ENCODE peak calls at places on chromosome 18, in nine cellular contexts. U is sigmoid colon, G is right lobe of liver, M is cardiac muscle cell, O is upper lobe of right lung, V is pancreas, T is neural progenitor cell, R is GM23248, I is astrocyte. X is an unnamed sample. For H3K4me1, the result is how much of the 10 kb centered on the place peaks cover.

GRCh38 chr18:58222439-58223125 is 178.6 kb downstream of the NEDD4L start:
- DNase-seq in U (no peak), G (no peak), M (no peak), O (no peak), V (no peak), T (no peak), R (peak), I (peak), X (no peak)

GRCh38 chr18:61754039-61754583 is 138.7 kb downstream of the RNF152 start:
- DNase-seq in U (no peak), G (no peak), M (peak), O (no peak), V (no peak), T (no peak), R (no peak), I (no peak), X (no peak)

GRCh38 chr18:70124139-70124538 is 81.3 kb downstream of the RTTN start:
- DNase-seq in U (no peak), G (no peak), M (no peak), O (no peak), V (no peak), T (no peak), R (no peak), I (no peak), X (no peak)

GRCh38 chr18:8351173-8351572 is 258.1 kb upstream of the RAB12 start:
- DNase-seq in U (no peak), G (no peak), M (no peak), O (no peak), V (no peak), T (no peak), R (peak), I (no peak), X (no peak)

GRCh38 chr18:8705280-8705940 is at the start of gene MTCL1:
- DNase-seq in U (peak), G (peak), M (peak), O (peak), V (peak), T (peak), R (peak), I (peak), X (peak)

GRCh38 chr18:63440219-63440618 is 17.9 kb upstream of the VPS4B start:
- DNase-seq in U (peak), G (no peak), M (no peak), O (no peak), V (no peak), T (no peak), R (peak), I (no peak), X (no peak)

GRCh38 chr18:63528863-63529492 is 13.2 kb upstream of the SERPINB12 start:
- DNase-seq in U (no peak), G (no peak), M (no peak), O (no peak), V (no peak), T (no peak), R (no peak), I (no peak), X (no peak)

GRCh38 chr18:8020133-8020846 is 453.2 kb downstream of the PTPRM start:
- DNase-seq in U (no peak), G (no peak), M (no peak), O (no peak), V (no peak), T (no peak), R (no peak), I (peak), X (no peak)

GRCh38 chr18:70299393-70299792 is 10.5 kb downstream of the SOCS6 start:
- DNase-seq in U (no peak), G (no peak), M (no peak), O (no peak), V (no peak), T (peak), R (no peak), I (no peak), X (no peak)

GRCh38 chr18:21393986-21394385 is 152.0 kb downstream of the GREB1L start:
- DNase-seq in U (no peak), G (no peak), M (no peak), O (no peak), V (no peak), T (no peak), R (no peak), I (no peak), X (no peak)

GRCh38 chr18:54224379-54225014 is at the start of gene MBD2:
- DNase-seq in U (peak), G (peak), M (peak), O (peak), V (peak), T (peak), R (peak), I (peak), X (peak)

GRCh38 chr18:13216092-13216582 is 2.4 kb upstream of the LDLRAD4 start:
- DNase-seq in U (peak), G (peak), M (peak), O (peak), V (peak), T (peak), R (peak), I (peak), X (peak)

GRCh38 chr18:30093376-30093775 is 949.2 kb downstream of the DSC3 start:
- DNase-seq in U (no peak), G (no peak), M (no peak), O (no peak), V (no peak), T (no peak), R (peak), I (peak), X (no peak)

GRCh38 chr18:58942486-58942885 is 77.8 kb downstream of the ZNF532 start:
- DNase-seq in U (no peak), G (no peak), M (no peak), O (no peak), V (no peak), T (no peak), R (no peak), I (peak), X (no peak)

GRCh38 chr18:7821784-7822183 is 254.7 kb downstream of the PTPRM start:
- DNase-seq in U (no peak), G (no peak), M (no peak), O (no peak), V (no peak), T (no peak), R (no peak), I (no peak), X (no peak)

GRCh38 chr18:48833701-48834394 is 116.9 kb downstream of the SMAD7 start:
- DNase-seq in U (no peak), G (peak), M (no peak), O (peak), V (no peak), T (no peak), R (no peak), I (peak), X (peak)

GRCh38 chr18:12520442-12520992 is 112.8 kb downstream of the PRELID3A start:
- DNase-seq in U (no peak), G (no peak), M (no peak), O (no peak), V (no peak), T (peak), R (peak), I (peak), X (no peak)

GRCh38 chr18:13112982-13113381 is 105.6 kb upstream of the LDLRAD4 start:
- DNase-seq in U (peak), G (no peak), M (peak), O (no peak), V (no peak), T (peak), R (peak), I (peak), X (peak)

GRCh38 chr18:33356735-33357134 is 83.8 kb downstream of the CCDC178 start:
- DNase-seq in U (no peak), G (no peak), M (no peak), O (no peak), V (no peak), T (no peak), R (no peak), I (no peak), X (no peak)

GRCh38 chr18:2410688-2411087 is 160.6 kb downstream of the METTL4 start:
- DNase-seq in U (no peak), G (no peak), M (no peak), O (no peak), V (no peak), T (no peak), R (no peak), I (peak), X (no peak)

GRCh38 chr18:12476955-12477354 is 69.2 kb downstream of the PRELID3A start:
- DNase-seq in U (no peak), G (no peak), M (peak), O (no peak), V (no peak), T (no peak), R (no peak), I (no peak), X (no peak)

GRCh38 chr18:48219429-48220145 is 189.6 kb downstream of the ZBTB7C start:
- DNase-seq in U (no peak), G (no peak), M (no peak), O (no peak), V (no peak), T (no peak), R (no peak), I (no peak), X (no peak)

GRCh38 chr18:12679183-12679786 is 21.4 kb upstream of the SPIRE1 start:
- DNase-seq in U (peak), G (no peak), M (peak), O (peak), V (no peak), T (no peak), R (peak), I (no peak), X (peak)

GRCh38 chr18:5476961-5477800 is 66.6 kb downstream of the EPB41L3 start:
- DNase-seq in U (no peak), G (no peak), M (no peak), O (no peak), V (no peak), T (peak), R (no peak), I (peak), X (no peak)

GRCh38 chr18:8264861-8265411 is 344.3 kb upstream of the RAB12 start:
- DNase-seq in U (no peak), G (no peak), M (peak), O (no peak), V (no peak), T (no peak), R (no peak), I (no peak), X (no peak)

GRCh38 chr18:10329116-10329515 is 125.3 kb upstream of the APCDD1 start:
- DNase-seq in U (no peak), G (no peak), M (no peak), O (no peak), V (no peak), T (no peak), R (peak), I (peak), X (no peak)

GRCh38 chr18:11987527-11987926 is 6.2 kb downstream of the IMPA2 start:
- DNase-seq in U (peak), G (no peak), M (no peak), O (peak), V (no peak), T (no peak), R (peak), I (no peak), X (peak)

GRCh38 chr18:35973650-35974049 is 1.2 kb downstream of the RMP24 start:
- DNase-seq in U (no peak), G (no peak), M (no peak), O (no peak), V (no peak), T (no peak), R (no peak), I (no peak), X (no peak)

GRCh38 chr18:63762518-63762917 is 12.7 kb upstream of the SERPINB7 start:
- DNase-seq in U (no peak), G (no peak), M (no peak), O (no peak), V (no peak), T (no peak), R (peak), I (peak), X (no peak)

GRCh38 chr18:76988015-76988826 is 144.4 kb downstream of the MBP start:
- DNase-seq in U (no peak), G (peak), M (no peak), O (no peak), V (no peak), T (no peak), R (no peak), I (no peak), X (peak)

GRCh38 chr18:3454365-3455089 is 4.6 kb downstream of the TGIF1 start:
- DNase-seq in U (no peak), G (no peak), M (peak), O (no peak), V (no peak), T (peak), R (peak), I (peak), X (no peak)
- H3K4me3 ChIP-seq in U (peak), G (peak), M (peak), O (peak), V (peak), T (peak), R (peak), I (peak), X (peak)

GRCh38 chr18:42032447-42032846 is 77.4 kb downstream of the PIK3C3 start:
- DNase-seq in U (no peak), G (no peak), M (no peak), O (no peak), V (no peak), T (no peak), R (no peak), I (no peak), X (no peak)

GRCh38 chr18:42030586-42031182 is 75.7 kb downstream of the PIK3C3 start:
- DNase-seq in U (no peak), G (no peak), M (peak), O (no peak), V (no peak), T (peak), R (peak), I (peak), X (no peak)

GRCh38 chr18:42028232-42028832 is 73.3 kb downstream of the PIK3C3 start:
- DNase-seq in U (no peak), G (no peak), M (peak), O (no peak), V (no peak), T (peak), R (peak), I (peak), X (no peak)

GRCh38 chr18:42025974-42026625 is 71.1 kb downstream of the PIK3C3 start:
- DNase-seq in U (no peak), G (no peak), M (no peak), O (no peak), V (no peak), T (no peak), R (no peak), I (no peak), X (no peak)

DNA sequence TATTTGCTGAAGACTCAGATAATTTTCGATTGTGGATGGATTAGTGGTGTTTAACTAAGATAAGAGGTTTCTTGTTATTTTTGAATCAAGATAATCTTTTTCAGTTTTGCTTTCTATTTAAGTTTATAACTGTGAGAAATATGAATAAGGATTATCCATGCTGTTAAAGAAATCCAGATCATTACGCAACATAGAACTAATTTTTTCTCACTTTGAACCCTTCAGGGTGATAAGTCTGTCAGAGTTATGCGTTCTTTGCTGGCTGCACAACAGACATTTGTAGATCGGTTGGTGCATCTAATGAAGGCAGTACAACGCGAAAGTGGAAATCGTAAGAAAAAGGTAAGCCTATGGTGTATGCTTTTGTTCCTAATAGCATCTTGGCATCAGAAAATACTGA is 74.1 kb downstream of the PIK3C3 start:
- DNase-seq in U (no peak), G (no peak), M (no peak), O (no peak), V (no peak), T (no peak), R (no peak), I (no peak), X (no peak)
- H3K4me1 ChIP-seq in U (under half), G (under half), M (under half), O (under half), V (under half), T (under half), R (under half), I (under half), X (under half)

GRCh38 chr18:28175047-28175929 is 1.6 kb downstream of the CDH2 start:
- DNase-seq in U (peak), G (peak), M (peak), O (no peak), V (peak), T (peak), R (peak), I (peak), X (peak)
- H3K4me3 ChIP-seq in U (peak), G (peak), M (peak), O (no peak), V (no peak), T (peak), R (peak), I (peak), X (peak)

GRCh38 chr18:55856191-55856590 is 268.2 kb upstream of the TCF4 start:
- DNase-seq in U (no peak), G (no peak), M (no peak), O (no peak), V (no peak), T (no peak), R (peak), I (peak), X (no peak)
- H3K4me1 ChIP-seq in U (under half), G (under half), M (under half), O (under half), V (under half), T (under half), R (under half), I (under half), X (under half)

DNA sequence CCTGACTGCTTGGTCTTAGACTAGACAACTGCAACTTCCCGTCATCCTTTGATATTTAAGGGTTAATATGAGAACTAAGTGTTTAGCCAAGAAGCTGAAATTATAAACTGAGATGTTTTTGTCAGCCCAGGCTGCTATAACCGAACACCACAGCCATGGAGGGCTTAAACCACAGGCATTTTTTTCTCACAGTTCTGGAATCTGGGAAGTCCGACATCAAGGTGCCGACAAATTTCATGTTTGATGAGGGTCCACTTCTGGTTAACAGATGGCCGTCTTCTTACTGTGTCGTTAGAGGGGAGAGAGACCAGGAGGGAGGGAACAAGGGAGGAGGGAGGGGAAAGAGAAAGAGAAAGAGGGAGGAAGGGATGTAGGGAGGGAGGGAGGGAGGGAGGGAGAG is 6.5 kb upstream of the CNDP2 start:
- DNase-seq in U (no peak), G (no peak), M (no peak), O (no peak), V (no peak), T (no peak), R (peak), I (peak), X (no peak)
- H3K4me3 ChIP-seq in U (no peak), G (no peak), M (no peak), O (no peak), V (no peak), T (no peak), R (peak), I (no peak), X (no peak)

GRCh38 chr18:78925557-78926242 is 53.9 kb upstream of the SALL3 start:
- DNase-seq in U (no peak), G (no peak), M (no peak), O (peak), V (no peak), T (no peak), R (no peak), I (no peak), X (peak)
- H3K4me1 ChIP-seq in U (under half), G (under half), M (under half), O (under half), V (under half), T (under half), R (under half), I (under half), X (under half)

GRCh38 chr18:45670281-45670962 is 53.6 kb upstream of the SLC14A1 start:
- DNase-seq in U (no peak), G (no peak), M (no peak), O (no peak), V (no peak), T (no peak), R (peak), I (peak), X (no peak)
- H3K4me3 ChIP-seq in U (no peak), G (no peak), M (no peak), O (no peak), V (no peak), T (no peak), R (peak), I (no peak), X (no peak)